ENCODE peak calls at places on chromosome 11, in nine cellular contexts. One of them, this sample, is unnamed.

GRCh38 chr11:86365566-86365965 is 9.1 kb upstream of the CCDC81 start:
- DNase-seq in uterus: no peak
- DNase-seq in substantia nigra: no peak
- DNase-seq in iPS-NIHi11: no peak
- DNase-seq in cerebellar cortex: no peak
- DNase-seq in brain microvascular endothelial cell: no peak
- DNase-seq in A549: no peak
- DNase-seq in HL-60: no peak
- DNase-seq in RWPE1: no peak
- DNase-seq in this sample: no peak

GRCh38 chr11:68961245-68961644 is 19.5 kb downstream of the MRGPRD start:
- DNase-seq in uterus: no peak
- DNase-seq in substantia nigra: peak; percentile 59
- DNase-seq in iPS-NIHi11: no peak
- DNase-seq in cerebellar cortex: no peak
- DNase-seq in brain microvascular endothelial cell: no peak
- DNase-seq in A549: no peak
- DNase-seq in HL-60: no peak
- DNase-seq in RWPE1: no peak
- DNase-seq in this sample: no peak

GRCh38 chr11:70757241-70757640 is 358.9 kb downstream of the CTTN start:
- DNase-seq in uterus: no peak
- DNase-seq in substantia nigra: no peak
- DNase-seq in iPS-NIHi11: no peak
- DNase-seq in cerebellar cortex: no peak
- DNase-seq in brain microvascular endothelial cell: no peak
- DNase-seq in A549: no peak
- DNase-seq in HL-60: no peak
- DNase-seq in RWPE1: no peak
- DNase-seq in this sample: no peak

GRCh38 chr11:14813506-14813905 is 78.5 kb downstream of the CYP2R1 start:
- DNase-seq in uterus: no peak
- DNase-seq in substantia nigra: no peak
- DNase-seq in iPS-NIHi11: no peak
- DNase-seq in cerebellar cortex: no peak
- DNase-seq in brain microvascular endothelial cell: no peak
- DNase-seq in A549: no peak
- DNase-seq in HL-60: no peak
- DNase-seq in RWPE1: no peak
- DNase-seq in this sample: no peak

GRCh38 chr11:45896392-45897068 is 10.5 kb downstream of the FREY1 start:
- DNase-seq in uterus: no peak
- DNase-seq in substantia nigra: peak; percentile 49
- DNase-seq in iPS-NIHi11: peak; percentile 79
- DNase-seq in cerebellar cortex: no peak
- DNase-seq in brain microvascular endothelial cell: no peak
- DNase-seq in A549: no peak
- DNase-seq in HL-60: no peak
- DNase-seq in RWPE1: no peak
- DNase-seq in this sample: no peak

GRCh38 chr11:62708423-62709261 is 1.2 kb downstream of the GNG3 start:
- DNase-seq in uterus: peak; percentile 39
- DNase-seq in substantia nigra: peak; percentile 27
- DNase-seq in iPS-NIHi11: no peak
- DNase-seq in cerebellar cortex: no peak
- DNase-seq in brain microvascular endothelial cell: no peak
- DNase-seq in A549: no peak
- DNase-seq in HL-60: no peak
- DNase-seq in RWPE1: no peak
- DNase-seq in this sample: no peak

GRCh38 chr11:74822187-74822586 is 73.5 kb downstream of the RNF169 start:
- DNase-seq in uterus: no peak
- DNase-seq in substantia nigra: no peak
- DNase-seq in iPS-NIHi11: no peak
- DNase-seq in cerebellar cortex: peak; percentile 79
- DNase-seq in brain microvascular endothelial cell: peak; percentile 46
- DNase-seq in A549: no peak
- DNase-seq in HL-60: no peak
- DNase-seq in RWPE1: no peak
- DNase-seq in this sample: peak; percentile 16

GRCh38 chr11:8056810-8057463 is 24.1 kb upstream of the TUB start:
- DNase-seq in uterus: peak; percentile 88
- DNase-seq in substantia nigra: no peak
- DNase-seq in iPS-NIHi11: no peak
- DNase-seq in cerebellar cortex: no peak
- DNase-seq in brain microvascular endothelial cell: no peak
- DNase-seq in A549: no peak
- DNase-seq in HL-60: no peak
- DNase-seq in RWPE1: no peak
- DNase-seq in this sample: no peak

GRCh38 chr11:65506770-65507485 is 8.1 kb downstream of the MALAT1 start:
- DNase-seq in uterus: no peak
- DNase-seq in substantia nigra: no peak
- DNase-seq in iPS-NIHi11: no peak
- DNase-seq in cerebellar cortex: peak; percentile 94
- DNase-seq in brain microvascular endothelial cell: peak; percentile 87
- DNase-seq in A549: no peak
- DNase-seq in HL-60: no peak
- DNase-seq in RWPE1: peak; percentile 55
- DNase-seq in this sample: no peak

GRCh38 chr11:12995211-12995610 is 13.9 kb upstream of the RASSF10 start:
- DNase-seq in uterus: no peak
- DNase-seq in substantia nigra: no peak
- DNase-seq in iPS-NIHi11: no peak
- DNase-seq in cerebellar cortex: no peak
- DNase-seq in brain microvascular endothelial cell: no peak
- DNase-seq in A549: no peak
- DNase-seq in HL-60: no peak
- DNase-seq in RWPE1: no peak
- DNase-seq in this sample: no peak

GRCh38 chr11:5624489-5625278 is at the start of gene TRIM34:
- DNase-seq in uterus: peak; percentile 44
- DNase-seq in substantia nigra: no peak
- DNase-seq in iPS-NIHi11: peak; percentile 71
- DNase-seq in cerebellar cortex: no peak
- DNase-seq in brain microvascular endothelial cell: peak; percentile 74
- DNase-seq in A549: peak; percentile 45
- DNase-seq in HL-60: peak; percentile 15
- DNase-seq in RWPE1: peak; percentile 90
- DNase-seq in this sample: peak; percentile 65

GRCh38 chr11:121636341-121637176 is 183.8 kb upstream of the SORL1-AS1 start:
- DNase-seq in uterus: no peak
- DNase-seq in substantia nigra: no peak
- DNase-seq in iPS-NIHi11: no peak
- DNase-seq in cerebellar cortex: no peak
- DNase-seq in brain microvascular endothelial cell: no peak
- DNase-seq in A549: no peak
- DNase-seq in HL-60: peak; percentile 25
- DNase-seq in RWPE1: no peak
- DNase-seq in this sample: no peak

GRCh38 chr11:102950622-102951081 is 4.9 kb downstream of the MMP13 start:
- DNase-seq in uterus: no peak
- DNase-seq in substantia nigra: no peak
- DNase-seq in iPS-NIHi11: no peak
- DNase-seq in cerebellar cortex: no peak
- DNase-seq in brain microvascular endothelial cell: no peak
- DNase-seq in A549: peak; percentile 11
- DNase-seq in HL-60: no peak
- DNase-seq in RWPE1: no peak
- DNase-seq in this sample: no peak

GRCh38 chr11:73249858-73250773 is 22.0 kb upstream of the P2RY6 start:
- DNase-seq in uterus: no peak
- DNase-seq in substantia nigra: no peak
- DNase-seq in iPS-NIHi11: no peak
- DNase-seq in cerebellar cortex: no peak
- DNase-seq in brain microvascular endothelial cell: no peak
- DNase-seq in A549: no peak
- DNase-seq in HL-60: no peak
- DNase-seq in RWPE1: no peak
- DNase-seq in this sample: no peak

GRCh38 chr11:72221386-72221785 is 3.2 kb upstream of the INPPL1 start:
- DNase-seq in uterus: no peak
- DNase-seq in substantia nigra: no peak
- DNase-seq in iPS-NIHi11: no peak
- DNase-seq in cerebellar cortex: no peak
- DNase-seq in brain microvascular endothelial cell: no peak
- DNase-seq in A549: no peak
- DNase-seq in HL-60: no peak
- DNase-seq in RWPE1: no peak
- DNase-seq in this sample: no peak

GRCh38 chr11:32439488-32440210 is 4.3 kb upstream of the WT1 start:
- DNase-seq in uterus: peak; percentile 27
- DNase-seq in substantia nigra: no peak
- DNase-seq in iPS-NIHi11: no peak
- DNase-seq in cerebellar cortex: no peak
- DNase-seq in brain microvascular endothelial cell: no peak
- DNase-seq in A549: no peak
- DNase-seq in HL-60: no peak
- DNase-seq in RWPE1: no peak
- DNase-seq in this sample: no peak

GRCh38 chr11:11857769-11858168 is 16.0 kb downstream of the USP47 start:
- DNase-seq in uterus: no peak
- DNase-seq in substantia nigra: peak; percentile 33
- DNase-seq in iPS-NIHi11: no peak
- DNase-seq in cerebellar cortex: no peak
- DNase-seq in brain microvascular endothelial cell: no peak
- DNase-seq in A549: peak; percentile 32
- DNase-seq in HL-60: no peak
- DNase-seq in RWPE1: no peak
- DNase-seq in this sample: no peak

GRCh38 chr11:134818531-134818930 is 406.5 kb upstream of the B3GAT1 start:
- DNase-seq in uterus: no peak
- DNase-seq in substantia nigra: no peak
- DNase-seq in iPS-NIHi11: no peak
- DNase-seq in cerebellar cortex: no peak
- DNase-seq in brain microvascular endothelial cell: no peak
- DNase-seq in A549: peak; percentile 25
- DNase-seq in HL-60: no peak
- DNase-seq in RWPE1: peak; percentile 71
- DNase-seq in this sample: no peak

GRCh38 chr11:84793318-84793717 is 833.8 kb downstream of the DLG2 start:
- DNase-seq in uterus: no peak
- DNase-seq in substantia nigra: no peak
- DNase-seq in iPS-NIHi11: no peak
- DNase-seq in cerebellar cortex: no peak
- DNase-seq in brain microvascular endothelial cell: no peak
- DNase-seq in A549: no peak
- DNase-seq in HL-60: no peak
- DNase-seq in RWPE1: no peak
- DNase-seq in this sample: no peak

GRCh38 chr11:1746956-1747752 is 3.2 kb downstream of the IFITM10 start:
- DNase-seq in uterus: no peak
- DNase-seq in substantia nigra: no peak
- DNase-seq in iPS-NIHi11: no peak
- DNase-seq in cerebellar cortex: peak; percentile 30
- DNase-seq in brain microvascular endothelial cell: no peak
- DNase-seq in A549: no peak
- DNase-seq in HL-60: no peak
- DNase-seq in RWPE1: no peak
- DNase-seq in this sample: no peak

GRCh38 chr11:112881461-112881860 is 79.8 kb upstream of the NCAM1 start:
- DNase-seq in uterus: peak; percentile 68
- DNase-seq in substantia nigra: peak; percentile 93
- DNase-seq in iPS-NIHi11: peak; percentile 94
- DNase-seq in cerebellar cortex: peak; percentile 96
- DNase-seq in brain microvascular endothelial cell: no peak
- DNase-seq in A549: peak; percentile 20
- DNase-seq in HL-60: no peak
- DNase-seq in RWPE1: peak; percentile 86
- DNase-seq in this sample: peak; percentile 78

GRCh38 chr11:117441146-117441975 is 113.7 kb downstream of the CEP164 start:
- DNase-seq in uterus: no peak
- DNase-seq in substantia nigra: no peak
- DNase-seq in iPS-NIHi11: no peak
- DNase-seq in cerebellar cortex: no peak
- DNase-seq in brain microvascular endothelial cell: no peak
- DNase-seq in A549: no peak
- DNase-seq in HL-60: no peak
- DNase-seq in RWPE1: no peak
- DNase-seq in this sample: no peak

GRCh38 chr11:47388697-47389576 is 10.6 kb upstream of the SPI1 start:
- DNase-seq in uterus: no peak
- DNase-seq in substantia nigra: no peak
- DNase-seq in iPS-NIHi11: peak; percentile 5
- DNase-seq in cerebellar cortex: no peak
- DNase-seq in brain microvascular endothelial cell: no peak
- DNase-seq in A549: no peak
- DNase-seq in HL-60: peak; percentile 77
- DNase-seq in RWPE1: no peak
- DNase-seq in this sample: no peak

GRCh38 chr11:130801287-130802146 is 114.8 kb downstream of the SNX19 start:
- DNase-seq in uterus: no peak
- DNase-seq in substantia nigra: no peak
- DNase-seq in iPS-NIHi11: no peak
- DNase-seq in cerebellar cortex: no peak
- DNase-seq in brain microvascular endothelial cell: peak; percentile 28
- DNase-seq in A549: no peak
- DNase-seq in HL-60: no peak
- DNase-seq in RWPE1: no peak
- DNase-seq in this sample: peak; percentile 16